ENCODE peak calls at places on chromosome 15, in eight cellular contexts. S is mesothelial cell of epicardium, K is Calu3, Z is choroid plexus epithelial cell, C is neural progenitor cell, B is WTC11, H is A549, N is NB4. Q is an unnamed sample.

GRCh38 chr15:63372018-63372705 is 9.5 kb downstream of the CA12 start:
- DNase-seq in K (peak), N (peak), S (no peak), B (no peak), H (peak), C (no peak), Z (peak), Q (peak)

GRCh38 chr15:33132722-33133345 is 61.7 kb downstream of the FMN1 start:
- DNase-seq in K (peak), N (peak), S (no peak), C (peak), B (no peak), H (peak), Z (peak), Q (peak)

GRCh38 chr15:49044761-49045571 is 1.3 kb downstream of the SECISBP2L start:
- DNase-seq in B (no peak), C (no peak), K (no peak), H (no peak), Z (peak), N (peak), S (no peak), Q (no peak)

GRCh38 chr15:75179773-75180140 is 21.9 kb upstream of the C15orf39 start:
- DNase-seq in Z (no peak), B (no peak), K (no peak), N (no peak), C (peak), S (no peak), H (no peak), Q (no peak)

GRCh38 chr15:58070801-58071418 is 5.4 kb upstream of the ALDH1A2 start:
- DNase-seq in S (peak), H (peak), N (peak), B (peak), C (peak), K (peak), Z (peak), Q (peak)

GRCh38 chr15:100686725-100687488 is 84.5 kb downstream of the ASB7 start:
- DNase-seq in N (no peak), Z (peak), H (no peak), B (no peak), S (no peak), C (no peak), K (no peak), Q (no peak)

GRCh38 chr15:64105113-64105704 is 9.4 kb downstream of the SNX1 start:
- DNase-seq in Z (peak), K (no peak), C (no peak), H (no peak), B (no peak), N (peak), S (no peak), Q (no peak)

GRCh38 chr15:53835309-53835708 is 75.8 kb upstream of the WDR72 start:
- DNase-seq in C (no peak), Z (no peak), K (peak), S (no peak), H (peak), N (no peak), B (no peak), Q (no peak)

GRCh38 chr15:98905981-98906711 is 101.4 kb downstream of the PGPEP1L start:
- DNase-seq in K (no peak), Z (peak), N (no peak), B (no peak), C (no peak), S (no peak), H (no peak), Q (no peak)

GRCh38 chr15:98900382-98900781 is 107.2 kb downstream of the PGPEP1L start:
- DNase-seq in N (no peak), C (peak), S (no peak), Z (peak), K (no peak), H (no peak), B (no peak), Q (no peak)

GRCh38 chr15:98901438-98901837 is 106.2 kb downstream of the PGPEP1L start:
- DNase-seq in K (no peak), Z (no peak), S (no peak), N (no peak), H (no peak), C (no peak), B (no peak), Q (no peak)

GRCh38 chr15:98904466-98905048 is 103.0 kb downstream of the PGPEP1L start:
- DNase-seq in Z (peak), N (peak), C (peak), S (no peak), B (peak), H (peak), K (peak), Q (peak)

GRCh38 chr15:98903377-98904018 is 104.1 kb downstream of the PGPEP1L start:
- DNase-seq in K (no peak), B (no peak), H (peak), N (no peak), Z (peak), S (no peak), C (no peak), Q (no peak)
- TF ChIP-seq CTCF in K (no peak), B (no peak), H (no peak), N (no peak), Z (no peak), S (no peak), C (no peak), Q (peak)

GRCh38 chr15:78949461-78949860 is 4.6 kb upstream of the CTSH start:
- DNase-seq in B (no peak), C (no peak), N (no peak), Z (no peak), S (no peak), K (peak), H (no peak), Q (no peak)

GRCh38 chr15:78950343-78950742 is 5.5 kb upstream of the CTSH start:
- DNase-seq in Z (no peak), H (no peak), C (no peak), B (no peak), N (no peak), K (no peak), S (no peak), Q (no peak)

GRCh38 chr15:78951841-78952238 is 7.0 kb upstream of the CTSH start:
- DNase-seq in N (no peak), K (peak), Z (peak), B (no peak), S (no peak), H (peak), C (no peak), Q (no peak)

GRCh38 chr15:78947506-78947905 is 2.7 kb upstream of the CTSH start:
- DNase-seq in B (no peak), K (no peak), H (no peak), N (no peak), S (no peak), Z (no peak), C (no peak), Q (no peak)

DNA sequence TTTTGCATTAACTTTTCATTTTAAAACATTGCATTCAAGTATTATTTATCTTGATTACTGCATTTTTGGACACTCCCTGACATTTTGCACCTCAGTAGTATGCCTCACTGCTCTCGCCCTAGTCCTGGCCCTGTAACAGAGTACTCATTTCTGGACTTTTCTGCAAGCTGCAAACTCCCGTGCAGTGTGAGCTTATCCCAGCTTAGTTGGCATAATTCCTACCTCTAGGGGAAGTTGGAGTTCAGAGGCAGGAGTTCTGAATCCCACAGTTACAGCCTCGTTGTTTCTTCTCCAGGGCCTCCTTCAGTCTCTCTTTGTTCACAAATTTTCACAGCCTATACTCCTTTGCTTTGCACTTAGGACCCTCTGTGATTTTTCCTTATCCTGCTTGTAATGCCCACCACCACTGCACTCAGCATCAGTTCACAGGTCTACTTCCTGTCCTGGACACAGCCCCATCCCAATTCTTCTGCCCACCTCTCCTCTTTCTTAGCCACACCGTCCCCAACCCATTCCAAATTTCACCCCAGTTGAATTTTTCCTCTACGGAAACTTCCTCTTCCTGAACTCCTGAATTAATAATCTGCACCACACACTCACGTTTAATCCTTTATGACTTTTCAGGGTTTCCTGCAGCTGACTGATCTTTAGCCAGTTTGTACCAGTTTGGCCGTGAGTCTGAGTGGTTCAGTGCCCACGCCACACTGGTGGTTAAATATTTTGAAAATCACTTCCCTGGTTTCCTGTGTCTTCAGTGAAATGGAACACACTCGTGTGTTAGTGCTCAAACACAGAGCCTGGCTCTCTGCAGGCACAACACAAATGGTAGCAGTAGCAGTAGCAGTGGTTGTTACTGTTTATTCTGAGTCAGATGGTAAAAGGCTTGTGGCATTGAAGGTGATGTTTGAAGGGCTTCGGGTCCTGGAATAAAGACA is 6.3 kb upstream of the CTSH start:
- DNase-seq in N (no peak), C (no peak), H (peak), Z (peak), K (no peak), S (no peak), B (no peak), Q (no peak)
- TF ChIP-seq CTCF in N (no peak), C (no peak), H (no peak), Z (peak), K (no peak), S (peak), B (no peak), Q (no peak)

GRCh38 chr15:78299302-78300102 is at the start of gene SKIC8:
- DNase-seq in B (peak), N (peak), Z (peak), C (peak), H (peak), S (peak), K (peak), Q (peak)

GRCh38 chr15:78301326-78301725 is 1.9 kb upstream of the SKIC8 start:
- DNase-seq in K (no peak), B (no peak), C (no peak), Z (peak), H (no peak), N (peak), S (no peak), Q (peak)

GRCh38 chr15:78301813-78302212 is 2.4 kb upstream of the SKIC8 start:
- DNase-seq in Z (peak), C (no peak), H (no peak), K (peak), S (no peak), B (no peak), N (peak), Q (no peak)

GRCh38 chr15:78302579-78302978 is 3.2 kb upstream of the SKIC8 start:
- DNase-seq in C (no peak), N (peak), H (no peak), K (peak), Z (peak), S (no peak), B (no peak), Q (no peak)

GRCh38 chr15:78298983-78299301 is 467 bp downstream of the SKIC8 start:
- DNase-seq in B (no peak), N (peak), S (no peak), H (no peak), Z (peak), C (no peak), K (no peak), Q (no peak)
- TF ChIP-seq CTCF in B (no peak), N (no peak), S (no peak), H (no peak), Z (no peak), C (no peak), K (no peak), Q (no peak)

GRCh38 chr15:84816694-84817460 is at the start of gene ALPK3:
- DNase-seq in K (no peak), S (peak), H (no peak), C (peak), B (peak), Z (no peak), N (no peak), Q (no peak)
- TF ChIP-seq CTCF in K (no peak), S (no peak), H (no peak), C (no peak), B (no peak), Z (no peak), N (no peak), Q (no peak)

DNA sequence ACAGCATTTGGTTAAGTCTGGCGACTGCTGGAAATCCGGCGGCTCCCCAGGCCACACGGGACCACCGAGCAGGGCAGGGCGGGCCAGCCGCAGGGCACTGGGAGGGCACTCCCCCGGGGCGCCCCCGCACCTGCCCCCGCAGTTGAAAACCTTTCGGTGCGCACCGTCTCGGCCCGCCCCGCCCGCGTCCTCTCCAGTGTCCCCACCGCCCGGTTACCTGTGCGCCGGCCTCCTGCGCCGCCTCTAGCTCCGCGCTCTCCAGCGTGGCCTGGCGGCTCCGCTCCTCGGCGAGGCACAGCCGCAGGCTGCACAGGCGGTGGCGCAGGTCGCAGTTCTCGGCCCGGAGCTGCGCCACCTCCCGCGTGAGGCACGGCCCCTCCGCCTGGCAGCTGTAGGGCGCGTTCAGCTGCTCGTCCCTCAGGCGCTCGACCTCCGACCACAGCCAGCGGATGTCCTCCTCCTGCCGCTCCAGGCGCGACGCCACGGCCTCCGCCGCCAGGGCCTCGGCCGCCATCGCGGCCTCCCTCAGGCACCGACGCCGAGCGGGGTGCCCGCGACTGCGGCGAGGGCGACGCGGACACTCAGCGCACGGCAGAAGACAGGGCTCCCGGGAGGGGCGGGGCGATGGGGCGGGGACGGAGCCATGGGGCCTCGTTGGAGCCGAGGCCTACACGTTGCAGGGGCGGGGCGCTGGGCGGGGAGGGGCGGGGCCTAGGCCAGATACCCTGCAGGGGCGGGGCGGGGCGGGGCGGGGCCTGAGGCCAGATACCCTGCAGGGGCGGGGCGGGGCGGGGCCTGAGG is at the start of gene TARS3:
- DNase-seq in B (peak), C (peak), Z (peak), S (peak), N (peak), H (peak), K (peak), Q (peak)
- TF ChIP-seq CTCF in B (no peak), C (peak), Z (no peak), S (no peak), N (peak), H (no peak), K (no peak), Q (no peak)